ENCODE peak calls at places on chromosome 6, in eight cellular contexts. N is psoas muscle; L is H1; I is substantia nigra; T is CD4-positive, alpha-beta T cell; R is testis; Z is kidney; D is sigmoid colon. X is an unnamed sample.

GRCh38 chr6:55578537-55579363 is at the start of gene HMGCLL1:
- DNase-seq in T (no peak), Z (peak), I (peak), L (peak), R (peak), D (peak), N (peak), X (no peak)

GRCh38 chr6:117733341-117733740 is 58.1 kb downstream of the NUS1 start:
- DNase-seq in I (no peak), L (no peak), R (no peak), D (no peak), Z (no peak), N (no peak), T (no peak), X (no peak)

GRCh38 chr6:131773284-131773950 is 34.4 kb upstream of the ENPP1 start:
- DNase-seq in R (no peak), D (no peak), I (no peak), T (no peak), N (no peak), L (no peak), Z (no peak), X (no peak)

GRCh38 chr6:161984707-161985106 is 710.8 kb upstream of the AGPAT4 start:
- DNase-seq in L (no peak), N (no peak), I (no peak), Z (no peak), T (no peak), R (no peak), D (no peak), X (no peak)

GRCh38 chr6:8983202-8983688 is 547.9 kb upstream of the SLC35B3 start:
- DNase-seq in L (peak), Z (peak), D (peak), I (peak), R (peak), T (peak), N (peak), X (no peak)

GRCh38 chr6:125808060-125808459 is 17.3 kb downstream of the NCOA7 start:
- DNase-seq in N (no peak), D (no peak), I (no peak), R (no peak), L (no peak), T (no peak), Z (no peak), X (no peak)

GRCh38 chr6:96899019-96899418 is 1.3 kb upstream of the NDUFAF4 start:
- DNase-seq in I (no peak), T (no peak), Z (no peak), N (no peak), D (no peak), R (peak), L (no peak), X (no peak)

GRCh38 chr6:16305246-16305725 is 66.9 kb downstream of the GMPR start:
- DNase-seq in N (no peak), I (no peak), T (no peak), Z (no peak), L (no peak), D (no peak), R (no peak), X (no peak)

GRCh38 chr6:39440039-39440426 is 117.5 kb upstream of the KCNK16 start:
- DNase-seq in I (no peak), R (no peak), D (no peak), Z (no peak), N (no peak), L (no peak), T (no peak), X (no peak)

GRCh38 chr6:61622601-61623000 is 663.4 kb downstream of the KHDRBS2 start:
- DNase-seq in D (no peak), T (no peak), I (no peak), R (no peak), L (no peak), Z (no peak), N (no peak), X (no peak)

DNA sequence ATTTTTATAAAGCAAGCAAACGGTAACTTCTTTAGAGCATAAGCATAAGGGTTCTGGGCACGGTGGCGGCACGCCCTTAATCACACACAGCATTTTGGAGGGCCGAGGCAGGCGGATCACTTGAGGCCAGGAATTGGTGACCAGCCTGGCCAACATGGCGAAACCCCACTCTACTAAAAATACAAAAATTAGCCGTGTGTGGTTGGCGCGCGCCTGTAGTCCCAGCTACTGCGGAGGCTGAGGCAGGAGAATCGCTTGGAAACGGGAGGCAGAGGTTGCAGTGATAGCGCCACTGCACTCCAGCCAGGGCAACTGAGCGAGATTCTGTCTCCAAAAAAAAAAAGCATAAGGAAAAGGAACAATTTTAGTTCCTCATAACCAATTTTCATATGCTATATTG is 2.6 kb downstream of the SENP6 start:
- DNase-seq in T (no peak), Z (no peak), I (no peak), D (no peak), N (no peak), R (no peak), L (no peak), X (no peak)
- H3K27ac ChIP-seq in T (no peak), Z (no peak), I (no peak), D (peak), N (no peak), R (peak), L (no peak), X (peak)

GRCh38 chr6:146895772-146896061 is 296.9 kb downstream of the ADGB start:
- DNase-seq in D (no peak), L (no peak), N (no peak), R (no peak), Z (no peak), I (no peak), T (no peak), X (no peak)

GRCh38 chr6:146896062-146896813 is 297.5 kb downstream of the ADGB start:
- DNase-seq in R (no peak), T (no peak), Z (no peak), N (no peak), L (no peak), D (no peak), I (no peak), X (no peak)

GRCh38 chr6:146898069-146898887 is 299.5 kb downstream of the ADGB start:
- DNase-seq in N (no peak), L (no peak), I (no peak), D (no peak), T (no peak), Z (no peak), R (no peak), X (no peak)

GRCh38 chr6:146896960-146897701 is 298.4 kb downstream of the ADGB start:
- DNase-seq in R (no peak), I (no peak), N (no peak), T (no peak), D (no peak), L (no peak), Z (no peak), X (no peak)

DNA sequence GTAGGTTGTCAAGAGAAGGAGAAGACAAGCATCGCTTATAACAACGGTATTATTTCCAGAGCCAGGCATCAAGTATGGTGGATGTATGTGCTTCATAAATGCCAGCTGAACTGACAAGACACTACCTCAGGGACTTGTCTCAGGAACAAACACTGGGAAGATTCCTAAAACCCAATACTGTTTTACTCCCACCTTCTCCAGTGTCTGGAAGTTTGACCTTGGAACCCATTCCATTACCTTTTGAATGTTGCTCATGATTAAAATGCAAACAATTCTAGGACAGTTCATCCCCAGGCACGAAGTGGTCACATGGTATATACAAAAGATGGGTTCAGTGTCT is 300.1 kb downstream of the ADGB start:
- DNase-seq in T (no peak), I (no peak), R (no peak), Z (no peak), D (no peak), N (no peak), L (no peak), X (no peak)
- H3K27ac ChIP-seq in T (no peak), I (no peak), R (no peak), Z (no peak), D (no peak), N (no peak), L (no peak), X (no peak)

GRCh38 chr6:79812195-79812594 is 135.2 kb downstream of the ELOVL4 start:
- DNase-seq in L (no peak), I (no peak), N (no peak), D (no peak), R (no peak), T (no peak), Z (no peak), X (no peak)
- H3K27ac ChIP-seq in L (no peak), I (no peak), N (no peak), D (no peak), R (no peak), T (no peak), Z (no peak), X (no peak)

GRCh38 chr6:42690872-42691271 is 31.5 kb downstream of the PRPH2 start:
- DNase-seq in T (no peak), D (no peak), R (no peak), I (no peak), Z (no peak), L (no peak), N (no peak), X (no peak)
- H3K27ac ChIP-seq in T (no peak), D (peak), R (no peak), I (no peak), Z (peak), L (no peak), N (peak), X (peak)

GRCh38 chr6:13676551-13677156 is 35.0 kb downstream of the RANBP9 start:
- DNase-seq in D (no peak), R (no peak), Z (no peak), I (no peak), N (no peak), L (no peak), T (no peak), X (no peak)
- H3K27ac ChIP-seq in D (no peak), R (no peak), Z (no peak), I (no peak), N (no peak), L (no peak), T (no peak), X (no peak)

DNA sequence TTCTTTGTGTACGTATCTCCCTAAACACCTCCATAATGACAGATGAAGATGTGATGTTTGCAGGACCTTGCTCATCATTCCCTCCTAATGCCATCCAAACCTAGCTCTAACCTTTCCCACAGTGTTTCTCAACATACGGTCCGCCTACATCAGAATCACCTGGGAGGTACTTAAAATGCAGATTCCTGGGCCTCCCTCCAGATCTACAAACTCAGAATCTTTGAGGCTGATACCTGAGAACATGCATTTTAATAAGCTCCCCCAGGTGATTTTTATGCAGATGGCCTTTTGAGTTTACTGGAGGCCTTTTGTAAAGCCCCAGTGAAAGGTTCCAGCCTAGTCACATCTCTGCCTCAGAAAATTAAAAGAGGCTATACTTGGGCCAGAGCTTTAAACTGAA is 40.5 kb downstream of the METTL24 start:
- DNase-seq in T (no peak), L (no peak), R (no peak), D (no peak), Z (no peak), N (no peak), I (no peak), X (no peak)
- H3K27ac ChIP-seq in T (no peak), L (no peak), R (no peak), D (no peak), Z (no peak), N (no peak), I (no peak), X (no peak)

GRCh38 chr6:42103218-42103617 is 39.2 kb downstream of the C6orf132 start:
- DNase-seq in D (no peak), L (no peak), I (no peak), N (no peak), Z (no peak), T (no peak), R (no peak), X (no peak)

GRCh38 chr6:42101186-42101657 is 41.2 kb downstream of the C6orf132 start:
- DNase-seq in Z (no peak), T (no peak), N (no peak), L (no peak), D (peak), R (no peak), I (no peak), X (no peak)

GRCh38 chr6:42100029-42100901 is 42.2 kb downstream of the C6orf132 start:
- DNase-seq in T (no peak), N (no peak), Z (no peak), D (no peak), I (no peak), R (peak), L (no peak), X (no peak)

GRCh38 chr6:42095776-42096541 is 45.6 kb downstream of the TAF8 start:
- DNase-seq in I (no peak), R (no peak), L (peak), Z (no peak), T (no peak), N (peak), D (no peak), X (no peak)

GRCh38 chr6:42099340-42100028 is 42.9 kb downstream of the C6orf132 start:
- DNase-seq in R (no peak), L (no peak), I (no peak), Z (peak), T (no peak), N (no peak), D (no peak), X (no peak)
- H3K27ac ChIP-seq in R (no peak), L (no peak), I (no peak), Z (no peak), T (no peak), N (no peak), D (peak), X (no peak)

X was measured in ascending aorta.